ENCODE peak calls at places on chromosomes 5 and 9, in five cellular contexts. C, F, J, H and W are unnamed samples.

GRCh38 chr5:148393390-148393741 is 9.6 kb downstream of the FBXO38 start:
- DNase-seq in C (no peak), F (no peak), J (no peak), H (no peak), W (no peak)

GRCh38 chr5:111530298-111530740 is 18.0 kb upstream of the STARD4 start:
- DNase-seq in C (peak; percentile 54), F (peak; percentile 22), J (peak; percentile 99), H (peak; percentile 0), W (peak; percentile 54)

GRCh38 chr5:10036136-10036535 is 213.6 kb downstream of the ATPSCKMT start:
- DNase-seq in C (peak; percentile 68), F (peak; percentile 92), J (peak; percentile 49), H (no peak), W (peak; percentile 77)

GRCh38 chr5:29939988-29940387 is 1253.5 kb upstream of the CDH6 start:
- DNase-seq in C (no peak), F (no peak), J (no peak), H (no peak), W (no peak)

GRCh38 chr9:97740848-97741821 is 44.0 kb upstream of the XPA start:
- DNase-seq in C (peak; percentile 81), F (no peak), J (peak; percentile 65), H (no peak), W (peak; percentile 81)

GRCh38 chr5:122192883-122193496 is 63.6 kb downstream of the ZNF474 start:
- DNase-seq in C (peak; percentile 81), F (peak; percentile 65), J (peak; percentile 73), H (peak; percentile 8), W (peak; percentile 67)

GRCh38 chr9:104971521-104971920 is 43.6 kb upstream of the ABCA1 start:
- DNase-seq in C (no peak), F (no peak), J (no peak), H (no peak), W (no peak)

GRCh38 chr9:124054671-124055212 is 43.2 kb downstream of the LHX2 start:
- DNase-seq in C (peak; percentile 94), F (peak; percentile 84), J (peak; percentile 93), H (no peak), W (peak; percentile 79)

GRCh38 chr9:97632406-97632991 is 669 bp downstream of the TSTD2 start:
- DNase-seq in C (peak; percentile 88), F (no peak), J (peak; percentile 80), H (peak; percentile 48), W (no peak)

GRCh38 chr5:38780950-38781349 is 64.9 kb upstream of the OSMR start:
- DNase-seq in C (peak; percentile 70), F (peak; percentile 54), J (peak; percentile 90), H (peak; percentile 58), W (peak; percentile 35)